ENCODE peak calls at places on chromosomes 16 and 17, in eight cellular contexts. R, S, O, K, Z, C, A and D are unnamed samples.

GRCh38 chr17:78448356-78448993 is 70.0 kb downstream of the PGS1 start:
- DNase-seq in O (no peak), A (no peak), S (no peak), R (no peak), Z (no peak), C (no peak), K (no peak), D (no peak)

GRCh38 chr16:119835-120234 is 18.6 kb downstream of the NPRL3 start:
- DNase-seq in O (no peak), A (no peak), S (no peak), K (no peak), R (no peak), C (no peak), Z (no peak), D (no peak)

GRCh38 chr16:80259289-80259805 is 281.4 kb upstream of the DYNLRB2 start:
- DNase-seq in K (no peak), O (no peak), C (no peak), R (no peak), A (no peak), Z (no peak), S (no peak), D (no peak)

GRCh38 chr17:70621593-70621992 is 452.3 kb downstream of the KCNJ2 start:
- DNase-seq in R (no peak), A (no peak), O (no peak), K (no peak), C (no peak), S (no peak), Z (peak), D (no peak)

GRCh38 chr16:27847030-27847550 is 216.4 kb downstream of the GSG1L start:
- DNase-seq in R (no peak), S (no peak), Z (no peak), O (peak), A (no peak), K (no peak), C (no peak), D (no peak)

GRCh38 chr17:51355314-51356083 is 95.2 kb downstream of the UTP18 start:
- DNase-seq in K (no peak), Z (no peak), R (no peak), S (no peak), C (no peak), A (no peak), O (no peak), D (no peak)

GRCh38 chr17:50946223-50946890 is 80.2 kb upstream of the TOB1 start:
- DNase-seq in O (no peak), S (no peak), K (no peak), A (no peak), R (no peak), Z (no peak), C (no peak), D (no peak)

GRCh38 chr17:79950306-79950705 is 85.4 kb downstream of the TBC1D16 start:
- DNase-seq in Z (no peak), R (no peak), A (no peak), S (no peak), C (no peak), O (no peak), K (no peak), D (no peak)

GRCh38 chr17:46742539-46743270 is 75.8 kb downstream of the WNT3 start:
- DNase-seq in S (no peak), O (peak), C (no peak), R (no peak), Z (no peak), K (no peak), A (no peak), D (no peak)

GRCh38 chr17:32496348-32497078 is 9.7 kb downstream of the CDK5R1 start:
- DNase-seq in K (no peak), S (no peak), C (no peak), O (peak), R (no peak), Z (no peak), A (no peak), D (no peak)

GRCh38 chr16:3573146-3573815 is 3.9 kb downstream of the NLRC3 start:
- DNase-seq in K (no peak), C (no peak), S (no peak), R (no peak), O (no peak), A (no peak), Z (peak), D (no peak)

GRCh38 chr17:30586818-30587595 is 109.8 kb downstream of the GOSR1 start:
- DNase-seq in O (peak), R (no peak), A (no peak), Z (no peak), K (no peak), S (no peak), C (no peak), D (no peak)

GRCh38 chr17:80270104-80270503 is 9.5 kb downstream of the RNF213 start:
- DNase-seq in O (no peak), K (no peak), Z (peak), R (no peak), C (no peak), A (no peak), S (no peak), D (no peak)

GRCh38 chr16:11621920-11622651 is 35.4 kb upstream of the LITAF start:
- DNase-seq in A (no peak), Z (no peak), S (no peak), R (peak), K (peak), C (peak), O (no peak), D (no peak)

GRCh38 chr17:38864636-38865398 is 5.0 kb upstream of the LASP1 start:
- DNase-seq in A (no peak), S (no peak), O (peak), R (no peak), C (no peak), K (no peak), Z (no peak), D (no peak)

GRCh38 chr16:19783363-19783762 is 65.3 kb downstream of the IQCK start:
- DNase-seq in R (no peak), A (no peak), C (no peak), K (no peak), S (no peak), Z (no peak), O (no peak), D (no peak)

GRCh38 chr16:47727131-47727530 is 266.0 kb downstream of the PHKB start:
- DNase-seq in A (no peak), Z (no peak), R (no peak), O (no peak), K (no peak), C (no peak), S (no peak), D (no peak)

GRCh38 chr17:75843577-75844529 is at the start of gene UNC13D:
- DNase-seq in Z (no peak), S (no peak), K (peak), O (peak), C (peak), R (peak), A (peak), D (no peak)

GRCh38 chr17:59451706-59452105 is 113.7 kb upstream of the DHX40 start:
- DNase-seq in R (no peak), S (no peak), Z (peak), C (no peak), A (no peak), O (peak), K (no peak), D (no peak)

GRCh38 chr17:31512104-31512740 is 120.7 kb downstream of the RAB11FIP4 start:
- DNase-seq in S (no peak), C (no peak), K (no peak), O (no peak), A (no peak), Z (no peak), R (no peak), D (no peak)

GRCh38 chr17:6596076-6596475 is 39.7 kb upstream of the PITPNM3 start:
- DNase-seq in R (no peak), A (no peak), S (no peak), Z (no peak), K (no peak), O (no peak), C (no peak), D (no peak)

GRCh38 chr16:7363397-7364053 is 30.9 kb downstream of the RBFOX1 start:
- DNase-seq in S (no peak), K (no peak), C (no peak), Z (no peak), A (no peak), O (no peak), R (no peak), D (no peak)